ENCODE peak calls at places on chromosomes 2 and 18, in six cellular contexts. L is T-cell, S is AG20443, R is naive B cell, G is Right ventricle myocardium inferior, W is HT-29. B is an unnamed sample.

GRCh38 chr18:22591231-22591630 is 173.5 kb upstream of the CTAGE1 start:
- DNase-seq in L (no peak), S (no peak), R (no peak), G (no peak), W (no peak), B (no peak)

GRCh38 chr2:73832905-73833304 is 4.1 kb downstream of the STAMBP start:
- DNase-seq in L (no peak), S (no peak), R (no peak), G (no peak), W (no peak), B (no peak)

GRCh38 chr2:220278022-220278421 is 650.6 kb downstream of the SLC4A3 start:
- DNase-seq in L (no peak), S (no peak), R (no peak), G (no peak), W (peak; percentile 20), B (no peak)

GRCh38 chr2:42371621-42372473 is 10.8 kb upstream of the COX7A2L start:
- DNase-seq in L (no peak), S (peak; percentile 22), R (no peak), G (no peak), W (no peak), B (no peak)

GRCh38 chr2:64243081-64244048 is 99.1 kb upstream of the PELI1 start:
- DNase-seq in L (no peak), S (no peak), R (no peak), G (no peak), W (no peak), B (no peak)

GRCh38 chr2:98917031-98917459 is 19.0 kb downstream of the CRACDL start:
- DNase-seq in L (no peak), S (peak; percentile 74), R (no peak), G (no peak), W (no peak), B (no peak)

GRCh38 chr18:51234117-51235010 is 36.9 kb upstream of the MEX3C start:
- DNase-seq in L (no peak), S (no peak), R (no peak), G (no peak), W (no peak), B (no peak)

GRCh38 chr2:62705859-62706720 is 577 bp downstream of the EHBP1 start:
- DNase-seq in L (no peak), S (peak; percentile 73), R (no peak), G (peak; percentile 80), W (peak; percentile 70), B (no peak)

GRCh38 chr18:79483971-79484491 is 88.3 kb downstream of the NFATC1 start:
- DNase-seq in L (no peak), S (no peak), R (no peak), G (peak; percentile 44), W (no peak), B (no peak)

GRCh38 chr2:120818441-120818920 is 82.8 kb downstream of the GLI2 start:
- DNase-seq in L (no peak), S (peak; percentile 91), R (no peak), G (peak; percentile 55), W (no peak), B (no peak)

GRCh38 chr2:3192920-3193319 is 184.7 kb downstream of the EIPR1 start:
- DNase-seq in L (no peak), S (no peak), R (no peak), G (no peak), W (no peak), B (no peak)

GRCh38 chr2:105888625-105889024 is 143.9 kb downstream of the NCK2 start:
- DNase-seq in L (no peak), S (no peak), R (no peak), G (no peak), W (peak; percentile 88), B (no peak)

GRCh38 chr2:55056024-55056521 is 5.8 kb upstream of the RTN4 start:
- DNase-seq in L (no peak), S (peak; percentile 66), R (no peak), G (no peak), W (no peak), B (no peak)

GRCh38 chr2:47169784-47170183 is 14.7 kb upstream of the STPG4 start:
- DNase-seq in L (no peak), S (no peak), R (no peak), G (no peak), W (no peak), B (no peak)

GRCh38 chr2:30358822-30359221 is 88.2 kb upstream of the LCLAT1 start:
- DNase-seq in L (no peak), S (no peak), R (no peak), G (no peak), W (no peak), B (no peak)

GRCh38 chr2:23803275-23803964 is 123.5 kb downstream of the ATAD2B start:
- DNase-seq in L (no peak), S (peak; percentile 9), R (no peak), G (no peak), W (no peak), B (no peak)

GRCh38 chr2:62501794-62502500 is 4.0 kb downstream of the TMEM17 start:
- DNase-seq in L (no peak), S (no peak), R (no peak), G (no peak), W (no peak), B (no peak)

GRCh38 chr2:217127744-217128143 is 267.9 kb upstream of the TNP1 start:
- DNase-seq in L (no peak), S (no peak), R (no peak), G (no peak), W (no peak), B (no peak)

GRCh38 chr2:207130958-207131521 is 34.7 kb downstream of the KLF7 start:
- DNase-seq in L (no peak), S (no peak), R (no peak), G (no peak), W (no peak), B (no peak)

GRCh38 chr2:19488009-19488691 is 129.7 kb upstream of the OSR1 start:
- DNase-seq in L (no peak), S (peak; percentile 24), R (no peak), G (no peak), W (peak; percentile 69), B (no peak)

GRCh38 chr2:165008916-165009315 is 53.6 kb upstream of the SLC38A11 start:
- DNase-seq in L (no peak), S (no peak), R (no peak), G (no peak), W (peak; percentile 83), B (no peak)

GRCh38 chr2:33476793-33477190 is 343 bp downstream of the RASGRP3 start:
- DNase-seq in L (no peak), S (no peak), R (no peak), G (no peak), W (no peak), B (no peak)

B was measured in H1.